ENCODE peak calls at places on chromosomes 3 and 15, in five cellular contexts. A is cerebellar cortex, U is sciatic nerve, S is heart right ventricle, Z is HS-5. O is an unnamed sample.

GRCh38 chr15:76346666-76347506 is 10.3 kb downstream of the ISL2 start:
- DNase-seq in A (no peak), U (no peak), S (no peak), Z (no peak), O (peak)

GRCh38 chr15:93997071-93997658 is 234.2 kb upstream of the MCTP2 start:
- DNase-seq in S (no peak), A (peak), Z (no peak), U (no peak), O (peak)

GRCh38 chr3:188827593-188827992 is 344.2 kb upstream of the TPRG1 start:
- DNase-seq in S (no peak), A (no peak), Z (no peak), U (no peak), O (no peak)

GRCh38 chr3:163315786-163316185 is 1762.5 kb downstream of the SI start:
- DNase-seq in S (no peak), U (no peak), A (no peak), Z (peak), O (no peak)

GRCh38 chr3:85783331-85783730 is 824.5 kb downstream of the CADM2 start:
- DNase-seq in A (no peak), Z (no peak), S (peak), U (no peak), O (no peak)

GRCh38 chr15:31135523-31135922 is 34.0 kb upstream of the TRPM1 start:
- DNase-seq in U (no peak), S (no peak), Z (no peak), A (no peak), O (no peak)

GRCh38 chr3:123331006-123331405 is 117.9 kb downstream of the ADCY5 start:
- DNase-seq in S (peak), A (no peak), U (no peak), Z (no peak), O (no peak)

GRCh38 chr3:124846189-124846588 is 41.0 kb downstream of the ITGB5 start:
- DNase-seq in U (no peak), A (no peak), Z (no peak), S (no peak), O (no peak)

GRCh38 chr3:20305647-20306046 is 119.6 kb upstream of the SGO1 start:
- DNase-seq in U (no peak), Z (no peak), A (no peak), S (no peak), O (no peak)

O was measured in HuH-7.